ENCODE peak calls at places on chromosomes 5 and 9, in six cellular contexts. One of them, this sample, is unnamed.

GRCh38 chr5:50440651-50441478 is at the start of gene EMB:
- DNase-seq in A549: peak
- DNase-seq in HepG2: no peak
- DNase-seq in endothelial cell of umbilical vein: no peak
- DNase-seq in K562: no peak
- DNase-seq in GM12878: no peak
- DNase-seq in this sample: peak

GRCh38 chr5:119063579-119064379 is 7.1 kb upstream of the DMXL1 start:
- DNase-seq in A549: peak
- DNase-seq in HepG2: peak
- DNase-seq in endothelial cell of umbilical vein: no peak
- DNase-seq in K562: no peak
- DNase-seq in GM12878: no peak
- DNase-seq in this sample: peak

GRCh38 chr5:173451651-173452050 is 123.4 kb upstream of the STC2 start:
- DNase-seq in A549: no peak
- DNase-seq in HepG2: no peak
- DNase-seq in endothelial cell of umbilical vein: no peak
- DNase-seq in K562: no peak
- DNase-seq in GM12878: no peak
- DNase-seq in this sample: no peak

GRCh38 chr9:103802068-103802467 is 292.0 kb upstream of the SMC2 start:
- DNase-seq in A549: peak
- DNase-seq in HepG2: no peak
- DNase-seq in endothelial cell of umbilical vein: no peak
- DNase-seq in K562: no peak
- DNase-seq in GM12878: no peak
- DNase-seq in this sample: no peak

GRCh38 chr9:69546265-69546664 is 125.9 kb downstream of the APBA1 start:
- DNase-seq in A549: peak
- DNase-seq in HepG2: peak
- DNase-seq in endothelial cell of umbilical vein: peak
- DNase-seq in K562: no peak
- DNase-seq in GM12878: no peak
- DNase-seq in this sample: peak

GRCh38 chr5:53113947-53114346 is 4.4 kb upstream of the MOCS2 start:
- DNase-seq in A549: no peak
- DNase-seq in HepG2: no peak
- DNase-seq in endothelial cell of umbilical vein: no peak
- DNase-seq in K562: no peak
- DNase-seq in GM12878: no peak
- DNase-seq in this sample: no peak

GRCh38 chr5:59485629-59486439 is 407.7 kb downstream of the PDE4D start:
- DNase-seq in A549: peak
- DNase-seq in HepG2: no peak
- DNase-seq in endothelial cell of umbilical vein: peak
- DNase-seq in K562: no peak
- DNase-seq in GM12878: no peak
- DNase-seq in this sample: no peak

GRCh38 chr9:136282272-136282861 is 21.5 kb downstream of the CCDC187 start:
- DNase-seq in A549: no peak
- DNase-seq in HepG2: no peak
- DNase-seq in endothelial cell of umbilical vein: no peak
- DNase-seq in K562: no peak
- DNase-seq in GM12878: no peak
- DNase-seq in this sample: no peak

GRCh38 chr5:43367453-43367852 is 44.7 kb downstream of the CCL28 start:
- DNase-seq in A549: no peak
- DNase-seq in HepG2: no peak
- DNase-seq in endothelial cell of umbilical vein: no peak
- DNase-seq in K562: no peak
- DNase-seq in GM12878: no peak
- DNase-seq in this sample: no peak

GRCh38 chr5:151685749-151686672 is 704 bp downstream of the SPARC start:
- DNase-seq in A549: no peak
- DNase-seq in HepG2: no peak
- DNase-seq in endothelial cell of umbilical vein: peak
- DNase-seq in K562: no peak
- DNase-seq in GM12878: no peak
- DNase-seq in this sample: no peak

GRCh38 chr5:76801159-76801802 is 17.5 kb upstream of the F2RL1 start:
- DNase-seq in A549: peak
- DNase-seq in HepG2: no peak
- DNase-seq in endothelial cell of umbilical vein: peak
- DNase-seq in K562: no peak
- DNase-seq in GM12878: no peak
- DNase-seq in this sample: no peak

GRCh38 chr9:78566948-78567675 is 270.2 kb downstream of the PSAT1 start:
- DNase-seq in A549: no peak
- DNase-seq in HepG2: no peak
- DNase-seq in endothelial cell of umbilical vein: no peak
- DNase-seq in K562: no peak
- DNase-seq in GM12878: no peak
- DNase-seq in this sample: no peak

GRCh38 chr5:10381805-10382204 is 28.3 kb downstream of the MARCHF6 start:
- DNase-seq in A549: no peak
- DNase-seq in HepG2: no peak
- DNase-seq in endothelial cell of umbilical vein: no peak
- DNase-seq in K562: no peak
- DNase-seq in GM12878: no peak
- DNase-seq in this sample: no peak

GRCh38 chr5:98436672-98437071 is 336.8 kb upstream of the RGMB start:
- DNase-seq in A549: no peak
- DNase-seq in HepG2: no peak
- DNase-seq in endothelial cell of umbilical vein: no peak
- DNase-seq in K562: no peak
- DNase-seq in GM12878: no peak
- DNase-seq in this sample: no peak

GRCh38 chr9:127974769-127975261 is 6.0 kb downstream of the EEIG1 start:
- DNase-seq in A549: no peak
- DNase-seq in HepG2: no peak
- DNase-seq in endothelial cell of umbilical vein: no peak
- DNase-seq in K562: no peak
- DNase-seq in GM12878: no peak
- DNase-seq in this sample: no peak

GRCh38 chr5:120532835-120533234 is 68.7 kb downstream of the PRR16 start:
- DNase-seq in A549: no peak
- DNase-seq in HepG2: no peak
- DNase-seq in endothelial cell of umbilical vein: no peak
- DNase-seq in K562: peak
- DNase-seq in GM12878: no peak
- DNase-seq in this sample: peak

GRCh38 chr9:114588671-114589526 is 1.3 kb downstream of the ATP6V1G1 start:
- DNase-seq in A549: no peak
- DNase-seq in HepG2: no peak
- DNase-seq in endothelial cell of umbilical vein: peak
- DNase-seq in K562: no peak
- DNase-seq in GM12878: no peak
- DNase-seq in this sample: no peak

GRCh38 chr5:106116682-106117081 is 1554.1 kb downstream of the EFNA5 start:
- DNase-seq in A549: no peak
- DNase-seq in HepG2: no peak
- DNase-seq in endothelial cell of umbilical vein: no peak
- DNase-seq in K562: no peak
- DNase-seq in GM12878: no peak
- DNase-seq in this sample: no peak

GRCh38 chr9:136007906-136008692 is 46.9 kb upstream of the UBAC1 start:
- DNase-seq in A549: peak
- DNase-seq in HepG2: peak
- DNase-seq in endothelial cell of umbilical vein: peak
- DNase-seq in K562: no peak
- DNase-seq in GM12878: no peak
- DNase-seq in this sample: no peak

GRCh38 chr5:169731221-169731620 is 94.1 kb downstream of the DOCK2 start:
- DNase-seq in A549: no peak
- DNase-seq in HepG2: no peak
- DNase-seq in endothelial cell of umbilical vein: no peak
- DNase-seq in K562: no peak
- DNase-seq in GM12878: no peak
- DNase-seq in this sample: no peak

GRCh38 chr9:126295516-126295915 is 31.1 kb upstream of the MVB12B start:
- DNase-seq in A549: no peak
- DNase-seq in HepG2: no peak
- DNase-seq in endothelial cell of umbilical vein: no peak
- DNase-seq in K562: no peak
- DNase-seq in GM12878: no peak
- DNase-seq in this sample: no peak

GRCh38 chr9:95667789-95668188 is 151.0 kb upstream of the PTCH1 start:
- DNase-seq in A549: no peak
- DNase-seq in HepG2: no peak
- DNase-seq in endothelial cell of umbilical vein: no peak
- DNase-seq in K562: no peak
- DNase-seq in GM12878: no peak
- DNase-seq in this sample: no peak

GRCh38 chr5:167861134-167861930 is 430.1 kb upstream of the WWC1 start:
- DNase-seq in A549: peak
- DNase-seq in HepG2: no peak
- DNase-seq in endothelial cell of umbilical vein: no peak
- DNase-seq in K562: no peak
- DNase-seq in GM12878: no peak
- DNase-seq in this sample: peak

GRCh38 chr5:114319821-114320220 is 42.0 kb upstream of the KCNN2 start:
- DNase-seq in A549: no peak
- DNase-seq in HepG2: no peak
- DNase-seq in endothelial cell of umbilical vein: peak
- DNase-seq in K562: no peak
- DNase-seq in GM12878: no peak
- DNase-seq in this sample: no peak

GRCh38 chr5:151680944-151681427 is 5.7 kb downstream of the SPARC start:
- DNase-seq in A549: no peak
- DNase-seq in HepG2: no peak
- DNase-seq in endothelial cell of umbilical vein: no peak
- DNase-seq in K562: no peak
- DNase-seq in GM12878: no peak
- DNase-seq in this sample: no peak

GRCh38 chr5:152181461-152181860 is 223.6 kb downstream of the NMUR2 start:
- DNase-seq in A549: no peak
- DNase-seq in HepG2: no peak
- DNase-seq in endothelial cell of umbilical vein: no peak
- DNase-seq in K562: no peak
- DNase-seq in GM12878: no peak
- DNase-seq in this sample: no peak

GRCh38 chr5:1785062-1785461 is 14.6 kb downstream of the MRPL36 start:
- DNase-seq in A549: no peak
- DNase-seq in HepG2: no peak
- DNase-seq in endothelial cell of umbilical vein: no peak
- DNase-seq in K562: no peak
- DNase-seq in GM12878: no peak
- DNase-seq in this sample: no peak

GRCh38 chr5:81748556-81748955 is 2.3 kb downstream of the SSBP2 start:
- DNase-seq in A549: no peak
- DNase-seq in HepG2: no peak
- DNase-seq in endothelial cell of umbilical vein: peak
- DNase-seq in K562: no peak
- DNase-seq in GM12878: no peak
- DNase-seq in this sample: no peak

GRCh38 chr5:116271432-116271831 is 186.6 kb downstream of the COMMD10 start:
- DNase-seq in A549: no peak
- DNase-seq in HepG2: no peak
- DNase-seq in endothelial cell of umbilical vein: no peak
- DNase-seq in K562: no peak
- DNase-seq in GM12878: no peak
- DNase-seq in this sample: peak

DNA sequence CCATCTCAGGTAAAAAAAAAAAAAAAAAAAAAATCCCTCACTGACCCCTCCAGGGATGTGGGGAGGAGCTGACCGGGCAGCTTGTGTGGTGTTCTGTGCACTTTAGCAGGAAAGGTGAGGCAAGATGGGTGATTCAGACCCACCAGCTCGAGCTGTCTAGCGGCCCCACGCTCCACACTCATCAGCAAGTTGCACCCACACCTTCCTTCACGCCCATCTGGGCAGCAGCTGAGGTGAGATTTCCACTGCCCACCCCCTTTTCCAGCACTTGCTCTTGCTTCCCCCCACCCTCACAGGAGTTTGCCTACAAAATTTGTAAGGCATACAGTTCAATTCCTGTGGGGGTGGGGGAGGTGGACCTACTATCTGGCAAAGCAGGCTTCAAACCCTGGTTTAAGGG is 58.7 kb upstream of the ZNF354B start:
- DNase-seq in A549: no peak
- DNase-seq in HepG2: no peak
- DNase-seq in endothelial cell of umbilical vein: no peak
- DNase-seq in K562: no peak
- DNase-seq in GM12878: no peak
- DNase-seq in this sample: no peak
- TF ChIP-seq MYC in A549: no peak
- TF ChIP-seq MYC in HepG2: no peak
- TF ChIP-seq MYC in endothelial cell of umbilical vein: no peak
- TF ChIP-seq MYC in K562: no peak
- TF ChIP-seq MYC in GM12878: no peak
- TF ChIP-seq MYC in this sample: no peak

GRCh38 chr9:35649431-35650340 is 1.0 kb downstream of the SIT1 start:
- DNase-seq in A549: no peak
- DNase-seq in HepG2: no peak
- DNase-seq in endothelial cell of umbilical vein: no peak
- DNase-seq in K562: peak
- DNase-seq in GM12878: no peak
- DNase-seq in this sample: peak
- TF ChIP-seq POLR2A in A549: no peak
- TF ChIP-seq POLR2A in HepG2: no peak
- TF ChIP-seq POLR2A in endothelial cell of umbilical vein: no peak
- TF ChIP-seq POLR2A in K562: no peak
- TF ChIP-seq POLR2A in GM12878: peak
- TF ChIP-seq POLR2A in this sample: no peak

DNA sequence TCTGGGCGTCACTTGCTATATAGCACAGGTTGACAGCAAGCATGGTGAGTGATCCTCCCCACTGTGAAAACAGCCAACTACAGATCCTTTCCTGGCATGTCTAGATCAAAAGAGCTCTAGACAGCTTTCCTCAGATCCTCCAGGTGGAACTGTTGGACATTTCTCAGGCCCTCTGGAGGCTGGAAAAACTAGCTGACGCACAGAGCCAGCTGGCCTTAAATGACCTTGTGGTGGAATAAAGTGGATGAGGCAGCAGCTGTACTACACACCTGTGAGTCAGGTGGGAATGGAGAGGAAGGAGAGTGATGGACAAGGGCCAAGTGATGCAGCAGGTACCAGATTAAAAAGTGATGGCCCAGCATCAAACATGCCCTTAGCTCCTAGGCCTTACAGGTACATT is 172.7 kb downstream of the TRIM32 start:
- DNase-seq in A549: no peak
- DNase-seq in HepG2: no peak
- DNase-seq in endothelial cell of umbilical vein: no peak
- DNase-seq in K562: no peak
- DNase-seq in GM12878: no peak
- DNase-seq in this sample: no peak
- TF ChIP-seq CTCF in A549: no peak
- TF ChIP-seq CTCF in HepG2: no peak
- TF ChIP-seq CTCF in endothelial cell of umbilical vein: no peak
- TF ChIP-seq CTCF in K562: no peak
- TF ChIP-seq CTCF in GM12878: no peak
- TF ChIP-seq CTCF in this sample: no peak

DNA sequence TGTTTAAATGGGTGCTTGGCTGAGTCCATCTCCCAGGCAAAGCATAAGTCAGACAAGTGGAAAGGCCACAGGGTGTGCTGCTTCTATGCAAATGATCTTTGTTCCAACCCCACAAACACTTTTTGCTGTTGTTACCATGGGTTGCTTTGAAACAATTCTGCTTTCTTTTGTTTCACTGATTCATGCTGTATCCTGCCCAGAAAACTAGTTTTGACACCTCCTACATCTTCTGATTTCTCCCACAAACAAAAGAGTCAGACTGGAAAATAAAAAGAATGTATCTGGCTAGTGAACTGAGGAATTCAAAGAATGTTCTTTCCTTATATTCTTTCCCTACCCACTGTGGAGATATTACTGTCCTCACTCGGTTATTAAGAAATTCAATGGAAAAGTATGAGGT is 298.6 kb downstream of the DIRAS2 start:
- DNase-seq in A549: no peak
- DNase-seq in HepG2: no peak
- DNase-seq in endothelial cell of umbilical vein: no peak
- DNase-seq in K562: no peak
- DNase-seq in GM12878: no peak
- DNase-seq in this sample: no peak
- TF ChIP-seq MYC in A549: no peak
- TF ChIP-seq MYC in HepG2: no peak
- TF ChIP-seq MYC in endothelial cell of umbilical vein: no peak
- TF ChIP-seq MYC in K562: no peak
- TF ChIP-seq MYC in GM12878: no peak
- TF ChIP-seq MYC in this sample: no peak